ENCODE peak calls at places on chromosomes 5 and 9, in seven cellular contexts. X, D, E, K, F, V and U are unnamed samples.

GRCh38 chr5:142843029-142843905 is 73.1 kb downstream of the ARHGAP26 start:
- DNase-seq in X (no peak), D (no peak), E (no peak), K (no peak), F (no peak), V (no peak), U (no peak)

GRCh38 chr5:97735209-97735608 is 552.2 kb upstream of the RIOK2 start:
- DNase-seq in X (no peak), D (peak), E (no peak), K (no peak), F (no peak), V (no peak), U (no peak)

GRCh38 chr5:8908055-8908683 is 637.7 kb downstream of the SEMA5A start:
- DNase-seq in X (peak), D (peak), E (peak), K (peak), F (peak), V (no peak), U (peak)

GRCh38 chr9:16133556-16134227 is 580.8 kb downstream of the CCDC171 start:
- DNase-seq in X (peak), D (peak), E (peak), K (peak), F (peak), V (peak), U (peak)

GRCh38 chr9:38048319-38048969 is 20.6 kb downstream of the SHB start:
- DNase-seq in X (no peak), D (no peak), E (no peak), K (no peak), F (no peak), V (no peak), U (no peak)

GRCh38 chr9:96436063-96436455 is 13.9 kb upstream of the HABP4 start:
- DNase-seq in X (no peak), D (no peak), E (no peak), K (no peak), F (no peak), V (no peak), U (no peak)

GRCh38 chr5:139495644-139496435 is 13.3 kb upstream of the STING1 start:
- DNase-seq in X (no peak), D (peak), E (no peak), K (no peak), F (no peak), V (no peak), U (no peak)

GRCh38 chr9:6681957-6682501 is 36.5 kb upstream of the GLDC start:
- DNase-seq in X (no peak), D (no peak), E (no peak), K (no peak), F (peak), V (no peak), U (no peak)

GRCh38 chr9:112348257-112348992 is 15.0 kb upstream of the PTBP3 start:
- DNase-seq in X (peak), D (no peak), E (peak), K (peak), F (peak), V (no peak), U (peak)

GRCh38 chr5:32454821-32455220 is 10.3 kb upstream of the ZFR start:
- DNase-seq in X (no peak), D (no peak), E (no peak), K (no peak), F (no peak), V (no peak), U (no peak)

GRCh38 chr5:32453916-32454315 is 9.4 kb upstream of the ZFR start:
- DNase-seq in X (no peak), D (no peak), E (no peak), K (no peak), F (no peak), V (no peak), U (no peak)

GRCh38 chr5:32449216-32449721 is 4.7 kb upstream of the ZFR start:
- DNase-seq in X (no peak), D (no peak), E (no peak), K (no peak), F (no peak), V (no peak), U (no peak)

GRCh38 chr5:32446660-32447059 is 2.1 kb upstream of the ZFR start:
- DNase-seq in X (no peak), D (no peak), E (no peak), K (peak), F (no peak), V (no peak), U (peak)

GRCh38 chr5:32450952-32451351 is 6.4 kb upstream of the ZFR start:
- DNase-seq in X (peak), D (peak), E (peak), K (no peak), F (peak), V (peak), U (no peak)
- TF ChIP-seq CTCF in X (peak), D (peak), E (peak), K (peak), F (peak), V (peak), U (no peak)

GRCh38 chr9:21672762-21673161 is 129.7 kb upstream of the MTAP start:
- DNase-seq in X (no peak), D (no peak), E (no peak), K (no peak), F (no peak), V (no peak), U (no peak)
- H2AFZ ChIP-seq in X (no peak), D (no peak), E (no peak), K (no peak), F (no peak), V (no peak), U (no peak)

GRCh38 chr5:68544656-68545565 is 329.4 kb downstream of the PIK3R1 start:
- DNase-seq in X (no peak), D (peak), E (no peak), K (no peak), F (no peak), V (no peak), U (peak)
- TF ChIP-seq EZH2phosphoT487 in X (no peak), D (no peak), E (no peak), K (no peak), F (no peak), V (no peak), U (no peak)

GRCh38 chr5:146474040-146474439 is 26.9 kb downstream of the TCERG1 start:
- DNase-seq in X (no peak), D (no peak), E (no peak), K (peak), F (no peak), V (no peak), U (no peak)

GRCh38 chr5:146475906-146476305 is 28.8 kb downstream of the TCERG1 start:
- DNase-seq in X (no peak), D (no peak), E (no peak), K (no peak), F (no peak), V (no peak), U (no peak)

GRCh38 chr5:146475190-146475801 is 28.2 kb downstream of the TCERG1 start:
- DNase-seq in X (no peak), D (peak), E (peak), K (peak), F (no peak), V (no peak), U (no peak)
- TF ChIP-seq CTCF in X (peak), D (peak), E (peak), K (peak), F (peak), V (peak), U (no peak)